ENCODE peak calls at places on chromosome 18, in five cellular contexts. R is CD4-positive, CD25-positive, alpha-beta regulatory T cell; D is ELR; C is HEK293T; L is aorta. G is an unnamed sample.

GRCh38 chr18:32629990-32630389 is 142.8 kb downstream of the KLHL14 start:
- DNase-seq in R (no peak), D (no peak), C (no peak), L (peak; percentile 74), G (no peak)

GRCh38 chr18:9683418-9684396 is 24.4 kb upstream of the RAB31 start:
- DNase-seq in R (no peak), D (peak; percentile 82), C (no peak), L (no peak), G (no peak)

GRCh38 chr18:52694804-52695203 is 354.8 kb downstream of the DCC start:
- DNase-seq in R (no peak), D (no peak), C (no peak), L (no peak), G (peak; percentile 56)

GRCh38 chr18:43485565-43485964 is 208.3 kb upstream of the SYT4 start:
- DNase-seq in R (no peak), D (no peak), C (no peak), L (no peak), G (no peak)

GRCh38 chr18:12886498-12887126 is 2.6 kb upstream of the PTPN2 start:
- DNase-seq in R (no peak), D (peak; percentile 58), C (no peak), L (no peak), G (peak; percentile 40)

GRCh38 chr18:46672062-46672970 is 15.3 kb upstream of the LOXHD1 start:
- DNase-seq in R (no peak), D (no peak), C (no peak), L (no peak), G (no peak)

GRCh38 chr18:23059541-23060465 is 75.5 kb upstream of the CABLES1 start:
- DNase-seq in R (no peak), D (peak; percentile 34), C (no peak), L (no peak), G (no peak)

GRCh38 chr18:74946646-74947045 is 262.3 kb downstream of the PTGR3 start:
- DNase-seq in R (no peak), D (peak; percentile 66), C (no peak), L (no peak), G (no peak)

GRCh38 chr18:25399554-25399953 is 47.6 kb upstream of the ZNF521 start:
- DNase-seq in R (no peak), D (peak; percentile 50), C (no peak), L (no peak), G (no peak)

GRCh38 chr18:50802133-50802532 is 17.7 kb downstream of the MRO start:
- DNase-seq in R (no peak), D (no peak), C (no peak), L (no peak), G (no peak)

G was measured in WERI-Rb-1.